ENCODE peak calls at places on chromosomes 5 and 9, in seven cellular contexts. K, X, A, S, Q, J and H are unnamed samples.

GRCh38 chr5:172542651-172543131 is 88.4 kb upstream of the SH3PXD2B start:
- DNase-seq in K (no peak), S (peak; percentile 22), J (no peak), X (no peak), Q (no peak), A (no peak), H (no peak)

GRCh38 chr9:132560604-132561304 is 21.7 kb upstream of the BARHL1 start:
- DNase-seq in S (peak; percentile 94), J (no peak), K (no peak), A (no peak), Q (no peak), X (peak; percentile 34), H (peak; percentile 74)

GRCh38 chr5:101346447-101346846 is 443.4 kb upstream of the ST8SIA4 start:
- DNase-seq in J (no peak), Q (no peak), A (no peak), S (no peak), K (no peak), X (no peak), H (no peak)

GRCh38 chr9:109604788-109605187 is 106.7 kb upstream of the PTPN3 start:
- DNase-seq in J (no peak), S (peak; percentile 8), X (no peak), Q (no peak), K (no peak), A (no peak), H (no peak)

GRCh38 chr5:59358005-59358404 is 535.5 kb downstream of the PDE4D start:
- DNase-seq in A (no peak), K (no peak), X (no peak), J (no peak), Q (no peak), S (no peak), H (no peak)

GRCh38 chr5:65172486-65173129 is 309.1 kb downstream of the ADAMTS6 start:
- DNase-seq in J (no peak), Q (peak; percentile 16), A (no peak), K (no peak), S (no peak), X (no peak), H (no peak)

GRCh38 chr5:43036856-43037711 is 3.0 kb downstream of the ANXA2R start:
- DNase-seq in J (no peak), S (no peak), A (peak; percentile 39), K (no peak), Q (no peak), X (no peak), H (no peak)

GRCh38 chr9:18906656-18907395 is 126.2 kb downstream of the SAXO1 start:
- DNase-seq in J (no peak), K (peak; percentile 56), Q (no peak), S (peak; percentile 60), A (no peak), X (no peak), H (no peak)

GRCh38 chr5:36135994-36136393 is 15.7 kb downstream of the LMBRD2 start:
- DNase-seq in S (no peak), J (no peak), A (no peak), Q (no peak), X (no peak), K (no peak), H (no peak)

GRCh38 chr5:152711996-152712395 is 306.9 kb upstream of the NMUR2 start:
- DNase-seq in X (no peak), S (no peak), A (no peak), J (no peak), Q (no peak), K (no peak), H (no peak)

GRCh38 chr5:140266471-140267200 is 36.3 kb downstream of the PFDN1 start:
- DNase-seq in S (no peak), Q (no peak), A (no peak), J (no peak), K (no peak), X (no peak), H (no peak)

GRCh38 chr9:123360161-123361085 is 4.4 kb downstream of the CRB2 start:
- DNase-seq in Q (no peak), J (no peak), A (peak; percentile 41), S (peak; percentile 90), X (no peak), K (no peak), H (no peak)

GRCh38 chr9:107213080-107213479 is 70.0 kb upstream of the RAD23B start:
- DNase-seq in A (no peak), S (no peak), X (no peak), J (no peak), K (no peak), Q (no peak), H (no peak)

GRCh38 chr9:85600675-85601263 is 141.0 kb downstream of the AGTPBP1 start:
- DNase-seq in X (no peak), K (no peak), J (no peak), S (peak; percentile 58), A (no peak), Q (no peak), H (no peak)

GRCh38 chr9:130354378-130354777 is 88.8 kb downstream of the HMCN2 start:
- DNase-seq in X (no peak), K (no peak), S (no peak), A (no peak), Q (no peak), J (no peak), H (no peak)

GRCh38 chr9:117706421-117707150 is 2.4 kb downstream of the TLR4 start:
- DNase-seq in S (peak; percentile 93), A (no peak), X (no peak), K (no peak), Q (no peak), J (no peak), H (no peak)

GRCh38 chr9:122360891-122361290 is 9.9 kb upstream of the PTGS1 start:
- DNase-seq in S (no peak), A (no peak), X (no peak), K (no peak), J (no peak), Q (no peak), H (no peak)

GRCh38 chr9:82024931-82025330 is 36.4 kb downstream of the SPATA31D1 start:
- DNase-seq in Q (no peak), K (no peak), S (no peak), X (no peak), J (no peak), A (no peak), H (no peak)

GRCh38 chr9:88197781-88198345 is 59.6 kb upstream of the SPATA31C2 start:
- DNase-seq in X (no peak), S (no peak), K (peak; percentile 12), J (no peak), A (peak; percentile 13), Q (no peak), H (no peak)

GRCh38 chr9:94602666-94603065 is 9.0 kb upstream of the FBP2 start:
- DNase-seq in S (no peak), A (no peak), K (no peak), J (no peak), X (no peak), Q (no peak), H (no peak)

GRCh38 chr5:157511656-157512644 is 51.9 kb downstream of the NIPAL4 start:
- DNase-seq in X (no peak), A (peak; percentile 91), S (peak; percentile 13), J (peak; percentile 46), K (peak; percentile 80), Q (no peak), H (peak; percentile 35)

GRCh38 chr5:69217154-69217731 is 17.4 kb upstream of the CDK7 start:
- DNase-seq in S (no peak), A (no peak), J (peak; percentile 87), K (no peak), Q (peak; percentile 88), X (peak; percentile 83), H (no peak)

GRCh38 chr9:82170871-82171270 is 182.3 kb downstream of the SPATA31D1 start:
- DNase-seq in S (no peak), K (no peak), Q (no peak), A (no peak), J (no peak), X (no peak), H (no peak)

GRCh38 chr5:168670881-168671575 is 91.9 kb upstream of the PANK3 start:
- DNase-seq in J (no peak), A (no peak), Q (no peak), K (no peak), S (no peak), X (no peak), H (no peak)

GRCh38 chr9:90458485-90458884 is 184.1 kb downstream of the DIRAS2 start:
- DNase-seq in Q (no peak), X (no peak), K (peak; percentile 70), A (peak; percentile 69), S (peak; percentile 88), J (no peak), H (no peak)

GRCh38 chr9:18905033-18905882 is 127.8 kb downstream of the SAXO1 start:
- DNase-seq in S (peak; percentile 46), J (no peak), A (no peak), K (peak; percentile 54), X (no peak), Q (no peak), H (no peak)

GRCh38 chr5:131366428-131366827 is 102.6 kb downstream of the CDC42SE2 start:
- DNase-seq in Q (no peak), S (no peak), K (no peak), J (no peak), X (no peak), A (no peak), H (no peak)

GRCh38 chr5:90289837-90290236 is 119.7 kb downstream of the CETN3 start:
- DNase-seq in A (no peak), K (no peak), X (no peak), J (no peak), S (no peak), Q (no peak), H (no peak)

GRCh38 chr5:169701910-169702451 is 64.9 kb downstream of the DOCK2 start:
- DNase-seq in S (peak; percentile 74), Q (no peak), K (peak; percentile 53), A (no peak), J (peak; percentile 44), X (peak; percentile 63), H (no peak)

GRCh38 chr5:149264432-149265069 is 7.1 kb upstream of the AFAP1L1 start:
- DNase-seq in X (no peak), J (peak; percentile 1), K (peak; percentile 20), Q (no peak), A (peak; percentile 84), S (peak; percentile 86), H (no peak)